ENCODE peak calls at places on chromosomes 4 and X, in six cellular contexts. D is activated naive CD4-positive, alpha-beta T cell treated with anti-CD3 and anti-CD28 coated beads, Interleukin-2, amount 50 U/mL, for 72 hours; O is cardiac fibroblast; U is stimulated activated CD8-positive, alpha-beta memory T cell treated with anti-CD3 and anti-CD28 coated beads, Interleukin-15, amount 100 ng/mL, for 24 hours; X is stromal cell of bone marrow; T is left lobe of liver. P is an unnamed sample.
A peak's percentile ranks its signal among the peaks of the same experiment; 100 is the strongest.

GRCh38 chr4:82842593-82842992 is 44.0 kb upstream of the SCD5 start:
- DNase-seq in D (no peak), O (peak; percentile 39), U (no peak), X (no peak), T (no peak), P (peak; percentile 2)

GRCh38 chr4:176259330-176260090 is 9.5 kb downstream of the ASB5 start:
- DNase-seq in D (no peak), O (peak; percentile 71), U (no peak), X (peak; percentile 35), T (no peak), P (no peak)

GRCh38 chr4:182923376-182923775 is 6.2 kb upstream of the DCTD start:
- DNase-seq in D (no peak), O (no peak), U (no peak), X (no peak), T (no peak), P (no peak)

GRCh38 chr4:5142726-5143125 is 91.4 kb downstream of the STK32B start:
- DNase-seq in D (no peak), O (peak; percentile 50), U (no peak), X (peak; percentile 28), T (no peak), P (no peak)

GRCh38 chrX:40175416-40176255 is 77.9 kb upstream of the BCOR start:
- DNase-seq in D (peak; percentile 62), O (peak; percentile 58), U (no peak), X (no peak), T (peak; percentile 80), P (no peak)

GRCh38 chr4:18840499-18840898 is 818.9 kb upstream of the LCORL start:
- DNase-seq in D (no peak), O (no peak), U (no peak), X (no peak), T (no peak), P (no peak)

GRCh38 chr4:2712261-2712842 is 43.8 kb downstream of the TNIP2 start:
- DNase-seq in D (no peak), O (peak; percentile 47), U (no peak), X (no peak), T (peak; percentile 30), P (no peak)

GRCh38 chr4:32661229-32661628 is 1941.1 kb downstream of the PCDH7 start:
- DNase-seq in D (no peak), O (no peak), U (no peak), X (no peak), T (no peak), P (no peak)

GRCh38 chr4:105140684-105141490 is 5.8 kb upstream of the TET2 start:
- DNase-seq in D (peak; percentile 33), O (peak; percentile 51), U (no peak), X (no peak), T (no peak), P (no peak)

P was measured in H54.